ENCODE peak calls at places on chromosomes 4 and X, in four cellular contexts. One of them, this sample, is unnamed.
A peak's percentile ranks its signal among the peaks of the same experiment; 100 is the strongest.

GRCh38 chr4:153731239-153731638 is 28.6 kb downstream of the RNF175 start:
- DNase-seq in GM12878: no peak
- DNase-seq in SK-N-SH: peak; percentile 90
- DNase-seq in HepG2: no peak
- DNase-seq in this sample: no peak

GRCh38 chr4:53654300-53654758 is 63.0 kb upstream of the LNX1 start:
- DNase-seq in GM12878: peak; percentile 58
- DNase-seq in SK-N-SH: no peak
- DNase-seq in HepG2: no peak
- DNase-seq in this sample: no peak

GRCh38 chrX:115233497-115234219 is at the start of gene LRCH2:
- DNase-seq in GM12878: no peak
- DNase-seq in SK-N-SH: peak; percentile 86
- DNase-seq in HepG2: no peak
- DNase-seq in this sample: no peak

GRCh38 chr4:43607400-43607799 is 714.9 kb downstream of the GRXCR1 start:
- DNase-seq in GM12878: no peak
- DNase-seq in SK-N-SH: no peak
- DNase-seq in HepG2: no peak
- DNase-seq in this sample: no peak

GRCh38 chr4:154616731-154617130 is 4.3 kb upstream of the FGG start:
- DNase-seq in GM12878: peak; percentile 47
- DNase-seq in SK-N-SH: no peak
- DNase-seq in HepG2: no peak
- DNase-seq in this sample: no peak

GRCh38 chr4:37805091-37805490 is 21.4 kb upstream of the PGM2 start:
- DNase-seq in GM12878: no peak
- DNase-seq in SK-N-SH: no peak
- DNase-seq in HepG2: no peak
- DNase-seq in this sample: no peak

GRCh38 chr4:137651128-137651527 is 118.8 kb upstream of the PCDH18 start:
- DNase-seq in GM12878: no peak
- DNase-seq in SK-N-SH: no peak
- DNase-seq in HepG2: no peak
- DNase-seq in this sample: no peak

GRCh38 chrX:2351321-2351720 is 149.5 kb downstream of the DHRSX start:
- DNase-seq in GM12878: no peak
- DNase-seq in SK-N-SH: no peak
- DNase-seq in HepG2: no peak
- DNase-seq in this sample: no peak

GRCh38 chr4:38488891-38489861 is 174.8 kb upstream of the KLF3 start:
- DNase-seq in GM12878: no peak
- DNase-seq in SK-N-SH: no peak
- DNase-seq in HepG2: no peak
- DNase-seq in this sample: no peak

GRCh38 chr4:17232575-17233253 is 279.2 kb downstream of the QDPR start:
- DNase-seq in GM12878: no peak
- DNase-seq in SK-N-SH: peak; percentile 61
- DNase-seq in HepG2: no peak
- DNase-seq in this sample: no peak

GRCh38 chrX:6382284-6382683 is 152.6 kb downstream of the VCX3A start:
- DNase-seq in GM12878: no peak
- DNase-seq in SK-N-SH: no peak
- DNase-seq in HepG2: no peak
- DNase-seq in this sample: no peak

GRCh38 chr4:8675383-8675782 is 82.8 kb downstream of the CPZ start:
- DNase-seq in GM12878: no peak
- DNase-seq in SK-N-SH: no peak
- DNase-seq in HepG2: peak; percentile 9
- DNase-seq in this sample: peak; percentile 54

GRCh38 chrX:11724122-11725017 is 33.7 kb upstream of the MSL3 start:
- DNase-seq in GM12878: no peak
- DNase-seq in SK-N-SH: peak; percentile 42
- DNase-seq in HepG2: peak; percentile 0
- DNase-seq in this sample: no peak

GRCh38 chrX:154918060-154918483 is 31.9 kb downstream of the F8A1 start:
- DNase-seq in GM12878: peak; percentile 16
- DNase-seq in SK-N-SH: peak; percentile 65
- DNase-seq in HepG2: peak; percentile 48
- DNase-seq in this sample: peak; percentile 7

GRCh38 chr4:67558493-67558892 is at the start of gene STAP1:
- DNase-seq in GM12878: no peak
- DNase-seq in SK-N-SH: no peak
- DNase-seq in HepG2: no peak
- DNase-seq in this sample: no peak

GRCh38 chr4:8191136-8191747 is 7.8 kb upstream of the SH3TC1 start:
- DNase-seq in GM12878: peak; percentile 44
- DNase-seq in SK-N-SH: no peak
- DNase-seq in HepG2: peak; percentile 33
- DNase-seq in this sample: no peak

GRCh38 chr4:73917081-73917501 is 47.9 kb downstream of the CXCL1 start:
- DNase-seq in GM12878: no peak
- DNase-seq in SK-N-SH: no peak
- DNase-seq in HepG2: no peak
- DNase-seq in this sample: no peak

GRCh38 chr4:86939737-86940141 is 4.9 kb downstream of the AFF1 start:
- DNase-seq in GM12878: peak; percentile 98
- DNase-seq in SK-N-SH: no peak
- DNase-seq in HepG2: no peak
- DNase-seq in this sample: no peak

GRCh38 chr4:4524364-4524763 is 17.5 kb downstream of the STX18 start:
- DNase-seq in GM12878: peak; percentile 76
- DNase-seq in SK-N-SH: no peak
- DNase-seq in HepG2: no peak
- DNase-seq in this sample: no peak

GRCh38 chr4:5971077-5971447 is 47.2 kb downstream of the C4orf50 start:
- DNase-seq in GM12878: no peak
- DNase-seq in SK-N-SH: peak; percentile 54
- DNase-seq in HepG2: no peak
- DNase-seq in this sample: no peak

GRCh38 chr4:139740121-139740520 is 74.5 kb downstream of the MGST2 start:
- DNase-seq in GM12878: no peak
- DNase-seq in SK-N-SH: no peak
- DNase-seq in HepG2: no peak
- DNase-seq in this sample: peak; percentile 38

DNA sequence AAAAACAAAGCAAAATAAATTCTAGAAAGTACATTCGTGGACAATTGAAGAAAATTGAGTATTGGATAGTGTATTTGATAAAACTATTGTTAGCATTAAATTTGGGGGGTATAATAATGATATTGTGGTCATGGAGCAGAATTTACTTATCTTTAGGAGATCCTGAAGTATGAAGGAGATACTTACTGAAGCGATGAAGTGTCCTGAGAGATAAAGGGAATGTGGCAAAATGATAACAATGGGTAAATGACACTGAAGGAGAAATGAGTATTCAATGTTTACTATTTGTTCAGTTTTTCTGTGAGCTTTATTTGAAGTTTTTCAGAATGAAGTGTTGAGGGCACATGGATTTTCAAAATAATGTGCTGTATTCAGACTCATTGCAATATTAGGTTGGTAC is 30.0 kb upstream of the BLTP1 start:
- DNase-seq in GM12878: no peak
- DNase-seq in SK-N-SH: no peak
- DNase-seq in HepG2: no peak
- DNase-seq in this sample: no peak
- TF ChIP-seq TCF12 in GM12878: no peak
- TF ChIP-seq TCF12 in SK-N-SH: no peak
- TF ChIP-seq TCF12 in HepG2: no peak
- TF ChIP-seq TCF12 in this sample: no peak

DNA sequence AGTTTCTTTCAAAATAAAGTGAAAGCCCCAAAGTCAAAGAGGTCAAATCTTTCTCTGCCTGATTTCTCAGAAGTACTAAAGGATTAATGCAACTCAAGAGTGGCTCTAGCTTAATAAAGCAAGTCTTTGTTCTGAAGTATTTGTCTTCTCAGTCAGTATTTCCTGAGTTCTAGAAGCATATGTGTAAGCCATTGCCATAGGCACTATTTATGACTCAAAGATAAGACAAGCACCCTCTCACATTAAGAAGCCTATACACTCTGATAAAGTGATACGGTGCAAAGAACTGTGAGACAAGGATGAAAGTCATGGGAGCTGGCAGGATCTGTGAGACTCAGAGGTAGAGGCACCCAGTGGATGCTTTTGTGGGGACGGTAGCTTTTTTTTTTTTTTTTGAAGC is 60.9 kb downstream of the AASDH start:
- DNase-seq in GM12878: no peak
- DNase-seq in SK-N-SH: no peak
- DNase-seq in HepG2: no peak
- DNase-seq in this sample: no peak
- TF ChIP-seq TCF12 in GM12878: no peak
- TF ChIP-seq TCF12 in SK-N-SH: no peak
- TF ChIP-seq TCF12 in HepG2: no peak
- TF ChIP-seq TCF12 in this sample: no peak

GRCh38 chrX:68570598-68570997 is 71.7 kb downstream of the YIPF6 start:
- DNase-seq in GM12878: no peak
- DNase-seq in SK-N-SH: no peak
- DNase-seq in HepG2: no peak
- DNase-seq in this sample: no peak

GRCh38 chrX:68571292-68572256 is 72.7 kb downstream of the YIPF6 start:
- DNase-seq in GM12878: peak; percentile 39
- DNase-seq in SK-N-SH: no peak
- DNase-seq in HepG2: no peak
- DNase-seq in this sample: no peak

GRCh38 chrX:68568136-68568535 is 69.3 kb downstream of the YIPF6 start:
- DNase-seq in GM12878: peak; percentile 8
- DNase-seq in SK-N-SH: no peak
- DNase-seq in HepG2: no peak
- DNase-seq in this sample: no peak
- TF ChIP-seq TCF12 in GM12878: no peak
- TF ChIP-seq TCF12 in SK-N-SH: no peak
- TF ChIP-seq TCF12 in HepG2: no peak
- TF ChIP-seq TCF12 in this sample: no peak

DNA sequence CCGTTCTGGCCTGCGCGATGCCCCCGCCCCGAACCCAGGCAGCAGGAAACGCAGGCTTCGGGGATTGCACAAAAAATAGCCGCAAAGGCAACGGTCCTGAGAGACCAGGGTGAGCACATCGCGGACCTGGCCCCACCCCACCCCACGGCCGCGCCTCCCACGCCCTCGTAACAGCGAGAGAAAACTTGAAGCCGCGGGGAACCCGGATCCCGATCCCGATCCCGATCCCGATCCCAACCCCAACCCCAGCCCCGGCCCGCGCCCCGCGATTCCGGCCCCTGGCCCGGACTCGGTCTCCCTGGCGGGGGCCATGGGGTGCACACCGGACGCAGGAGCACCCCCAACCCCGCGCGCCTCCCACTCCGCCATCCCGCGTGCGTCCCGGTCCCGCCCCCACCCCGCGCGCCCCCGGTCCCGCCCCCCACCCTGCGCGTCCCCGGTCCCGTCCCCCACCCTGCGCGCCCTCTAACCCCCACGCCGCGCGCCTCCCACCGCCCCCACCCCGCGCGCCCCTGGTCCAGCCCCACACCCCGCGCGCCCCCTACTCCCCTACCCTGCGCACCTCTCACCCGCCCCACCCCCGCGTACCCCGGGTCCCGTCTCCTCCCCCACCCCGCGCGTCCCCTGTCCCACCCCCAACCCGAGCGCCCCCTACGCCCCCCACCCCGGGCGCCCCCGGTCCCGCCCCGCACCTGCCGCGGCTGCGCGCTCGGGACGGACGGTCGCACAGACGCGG is 29.0 kb downstream of the NOP14 start:
- DNase-seq in GM12878: no peak
- DNase-seq in SK-N-SH: no peak
- DNase-seq in HepG2: no peak
- DNase-seq in this sample: no peak
- TF ChIP-seq TCF12 in GM12878: no peak
- TF ChIP-seq TCF12 in SK-N-SH: no peak
- TF ChIP-seq TCF12 in HepG2: no peak
- TF ChIP-seq TCF12 in this sample: no peak

GRCh38 chr4:100082852-100083251 is 107.4 kb downstream of the DDIT4L start:
- DNase-seq in GM12878: no peak
- DNase-seq in SK-N-SH: no peak
- DNase-seq in HepG2: no peak
- DNase-seq in this sample: no peak

GRCh38 chr4:100084892-100085291 is 105.4 kb downstream of the DDIT4L start:
- DNase-seq in GM12878: no peak
- DNase-seq in SK-N-SH: no peak
- DNase-seq in HepG2: no peak
- DNase-seq in this sample: no peak

GRCh38 chr4:100083289-100083688 is 107.0 kb downstream of the DDIT4L start:
- DNase-seq in GM12878: no peak
- DNase-seq in SK-N-SH: no peak
- DNase-seq in HepG2: no peak
- DNase-seq in this sample: no peak

GRCh38 chr4:100087743-100088142 is 102.5 kb downstream of the DDIT4L start:
- DNase-seq in GM12878: no peak
- DNase-seq in SK-N-SH: no peak
- DNase-seq in HepG2: no peak
- DNase-seq in this sample: no peak

GRCh38 chr4:100086766-100087431 is 103.4 kb downstream of the DDIT4L start:
- DNase-seq in GM12878: no peak
- DNase-seq in SK-N-SH: no peak
- DNase-seq in HepG2: no peak
- DNase-seq in this sample: no peak
- TF ChIP-seq TCF12 in GM12878: no peak
- TF ChIP-seq TCF12 in SK-N-SH: no peak
- TF ChIP-seq TCF12 in HepG2: no peak
- TF ChIP-seq TCF12 in this sample: no peak

GRCh38 chrX:76918033-76918432 is 490.5 kb downstream of the MAGEE1 start:
- DNase-seq in GM12878: no peak
- DNase-seq in SK-N-SH: no peak
- DNase-seq in HepG2: no peak
- DNase-seq in this sample: no peak

GRCh38 chrX:76919761-76920160 is 492.3 kb downstream of the MAGEE1 start:
- DNase-seq in GM12878: no peak
- DNase-seq in SK-N-SH: no peak
- DNase-seq in HepG2: no peak
- DNase-seq in this sample: no peak

GRCh38 chrX:76922100-76922499 is 494.6 kb downstream of the MAGEE1 start:
- DNase-seq in GM12878: no peak
- DNase-seq in SK-N-SH: no peak
- DNase-seq in HepG2: no peak
- DNase-seq in this sample: no peak

GRCh38 chrX:76915836-76916235 is 488.3 kb downstream of the MAGEE1 start:
- DNase-seq in GM12878: no peak
- DNase-seq in SK-N-SH: no peak
- DNase-seq in HepG2: no peak
- DNase-seq in this sample: no peak

DNA sequence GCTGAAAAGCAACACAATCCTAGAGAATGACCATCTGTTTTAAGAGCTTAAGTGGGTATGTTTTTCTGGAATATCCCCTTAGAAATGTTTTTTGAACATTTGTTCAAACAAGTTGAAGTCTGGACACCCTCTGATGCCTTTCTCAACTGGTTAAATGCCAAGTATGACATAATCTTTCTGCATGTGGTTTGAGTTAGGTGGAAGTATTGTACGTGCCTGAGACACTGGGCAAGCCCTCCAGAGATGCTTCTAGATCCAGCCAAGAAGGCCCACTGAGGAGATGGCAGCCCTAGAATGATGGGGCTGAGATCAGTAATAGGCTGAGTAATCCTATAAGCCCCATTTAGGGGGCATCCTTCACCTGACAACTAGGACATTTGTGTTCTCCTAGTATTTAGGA is 493.1 kb downstream of the MAGEE1 start:
- DNase-seq in GM12878: no peak
- DNase-seq in SK-N-SH: no peak
- DNase-seq in HepG2: no peak
- DNase-seq in this sample: no peak
- TF ChIP-seq TCF12 in GM12878: no peak
- TF ChIP-seq TCF12 in SK-N-SH: no peak
- TF ChIP-seq TCF12 in HepG2: no peak
- TF ChIP-seq TCF12 in this sample: no peak

GRCh38 chrX:149060921-149061320 is 444.2 kb downstream of the IDS start:
- DNase-seq in GM12878: no peak
- DNase-seq in SK-N-SH: no peak
- DNase-seq in HepG2: no peak
- DNase-seq in this sample: no peak
- TF ChIP-seq TCF12 in GM12878: no peak
- TF ChIP-seq TCF12 in SK-N-SH: no peak
- TF ChIP-seq TCF12 in HepG2: no peak
- TF ChIP-seq TCF12 in this sample: no peak